ENCODE peak calls at places on chromosome 11, in nine cellular contexts. B is central memory CD4-positive, alpha-beta T cell; Y is substantia nigra; P is RCC 7860; W is GM03348; O is germinal center; T is body of pancreas; E is GM04503; U is LHCN-M2. D is an unnamed sample.

GRCh38 chr11:125626381-125626950 is 1.5 kb downstream of the CHEK1 start:
- DNase-seq in E (no peak), P (no peak), O (no peak), U (no peak), Y (no peak), T (no peak), W (no peak), B (peak; percentile 36), D (no peak)

GRCh38 chr11:1228183-1228821 is 5.4 kb downstream of the MUC5B start:
- DNase-seq in W (no peak), T (peak; percentile 9), P (no peak), Y (no peak), E (no peak), B (no peak), U (no peak), O (no peak), D (no peak)

GRCh38 chr11:70742553-70743291 is 344.4 kb downstream of the CTTN start:
- DNase-seq in O (no peak), E (no peak), B (no peak), P (no peak), Y (no peak), U (no peak), W (no peak), T (peak; percentile 54), D (no peak)

GRCh38 chr11:111322534-111322933 is 24.2 kb downstream of the POU2AF3 start:
- DNase-seq in T (no peak), E (no peak), Y (no peak), W (no peak), P (no peak), B (no peak), U (no peak), O (no peak), D (no peak)

GRCh38 chr11:126421243-126421642 is 65.8 kb downstream of the ST3GAL4 start:
- DNase-seq in E (no peak), Y (no peak), B (no peak), U (no peak), W (no peak), T (no peak), O (no peak), P (no peak), D (no peak)

GRCh38 chr11:133506551-133507094 is 25.7 kb downstream of the OPCML start:
- DNase-seq in P (no peak), Y (no peak), O (no peak), U (no peak), B (no peak), T (no peak), E (no peak), W (no peak), D (no peak)

GRCh38 chr11:21839870-21840269 is 353.0 kb upstream of the ANO5 start:
- DNase-seq in E (no peak), U (no peak), T (no peak), P (no peak), W (no peak), Y (no peak), B (no peak), O (no peak), D (no peak)

GRCh38 chr11:130096823-130097222 is 27.1 kb downstream of the APLP2 start:
- DNase-seq in E (no peak), B (no peak), T (no peak), Y (no peak), U (no peak), P (no peak), O (no peak), W (no peak), D (no peak)

GRCh38 chr11:25423436-25424184 is 908.3 kb upstream of the ANO3 start:
- DNase-seq in P (no peak), E (no peak), B (no peak), W (no peak), T (no peak), O (no peak), Y (no peak), U (peak; percentile 23), D (no peak)

GRCh38 chr11:126153999-126154398 is 57.5 kb downstream of the RPUSD4 start:
- DNase-seq in P (no peak), W (peak; percentile 36), E (no peak), Y (no peak), O (no peak), U (no peak), T (no peak), B (no peak), D (no peak)